ENCODE peak calls at places on chromosomes 3 and 15, in four cellular contexts. J, U, Q and M are unnamed samples. For H3K9me3, the result is how much of the 10 kb centered on the place peaks cover.

GRCh38 chr3:197748597-197749314 is 927 bp upstream of the FYTTD1 start:
- DNase-seq in U (no peak), J (peak), Q (no peak), M (no peak)

GRCh38 chr3:18987070-18987469 is 161.2 kb upstream of the KCNH8 start:
- DNase-seq in Q (no peak), J (no peak), U (no peak), M (no peak)

GRCh38 chr15:71581406-71581930 is 228.9 kb upstream of the NR2E3 start:
- DNase-seq in U (no peak), J (peak), Q (no peak), M (no peak)

GRCh38 chr3:72969766-72970165 is 26.8 kb upstream of the PPP4R2 start:
- DNase-seq in U (no peak), J (no peak), Q (no peak), M (no peak)

GRCh38 chr15:73367624-73368300 is 996 bp downstream of the HCN4 start:
- DNase-seq in U (no peak), Q (no peak), J (no peak), M (no peak)

GRCh38 chr15:90059208-90059985 is 42.9 kb downstream of the IDH2 start:
- DNase-seq in Q (no peak), U (no peak), J (peak), M (no peak)

GRCh38 chr15:75727031-75727531 is 14.4 kb upstream of the CSPG4 start:
- DNase-seq in Q (no peak), J (no peak), U (no peak), M (no peak)

GRCh38 chr3:139427283-139428060 is 38.0 kb upstream of the COPB2 start:
- DNase-seq in U (peak), Q (peak), J (peak), M (no peak)

GRCh38 chr15:53837263-53837662 is 77.8 kb upstream of the WDR72 start:
- DNase-seq in Q (no peak), J (no peak), U (no peak), M (no peak)

GRCh38 chr3:164049836-164050235 is 1028.5 kb downstream of the SI start:
- DNase-seq in Q (no peak), J (no peak), U (no peak), M (no peak)

GRCh38 chr3:49650177-49650576 is 24.0 kb upstream of the APEH start:
- DNase-seq in U (no peak), Q (no peak), J (no peak), M (no peak)

GRCh38 chr15:38781196-38781595 is 216.6 kb upstream of the RASGRP1 start:
- DNase-seq in Q (no peak), J (no peak), U (no peak), M (no peak)

DNA sequence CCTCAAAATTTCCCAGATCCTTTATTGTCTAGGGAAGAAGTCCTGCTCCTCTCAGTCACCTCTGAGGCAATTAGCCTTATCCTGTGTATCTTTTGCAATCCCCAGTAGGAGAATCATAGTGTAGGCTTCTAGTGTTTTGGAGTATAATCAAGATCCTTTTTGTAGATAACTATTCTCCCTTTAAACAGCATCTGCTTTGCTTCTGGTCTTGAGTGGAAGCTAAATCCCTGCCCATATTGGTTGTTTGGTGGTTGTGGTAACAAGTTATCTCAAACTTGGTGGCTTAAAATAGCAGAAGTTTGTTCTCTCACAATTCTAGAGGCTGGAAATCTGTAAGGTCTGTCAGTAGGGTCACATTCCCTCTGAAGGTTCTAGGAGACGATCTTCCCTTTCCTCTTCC is 217.5 kb upstream of the RASGRP1 start:
- DNase-seq in J (no peak), Q (no peak), U (no peak), M (no peak)
- H3K4me3 ChIP-seq in J (no peak), Q (no peak), U (no peak), M (no peak)

GRCh38 chr15:97143847-97144711 is 813.6 kb downstream of the NR2F2 start:
- DNase-seq in U (no peak), J (no peak), Q (no peak), M (no peak)

GRCh38 chr15:97141360-97141759 is 810.9 kb downstream of the NR2F2 start:
- DNase-seq in Q (no peak), J (no peak), U (no peak), M (no peak)

GRCh38 chr15:97140216-97140615 is 809.7 kb downstream of the NR2F2 start:
- DNase-seq in U (peak), J (no peak), Q (no peak), M (no peak)
- H3K9me3 ChIP-seq in U (under half), J (under half), Q (under half), M (under half)

DNA sequence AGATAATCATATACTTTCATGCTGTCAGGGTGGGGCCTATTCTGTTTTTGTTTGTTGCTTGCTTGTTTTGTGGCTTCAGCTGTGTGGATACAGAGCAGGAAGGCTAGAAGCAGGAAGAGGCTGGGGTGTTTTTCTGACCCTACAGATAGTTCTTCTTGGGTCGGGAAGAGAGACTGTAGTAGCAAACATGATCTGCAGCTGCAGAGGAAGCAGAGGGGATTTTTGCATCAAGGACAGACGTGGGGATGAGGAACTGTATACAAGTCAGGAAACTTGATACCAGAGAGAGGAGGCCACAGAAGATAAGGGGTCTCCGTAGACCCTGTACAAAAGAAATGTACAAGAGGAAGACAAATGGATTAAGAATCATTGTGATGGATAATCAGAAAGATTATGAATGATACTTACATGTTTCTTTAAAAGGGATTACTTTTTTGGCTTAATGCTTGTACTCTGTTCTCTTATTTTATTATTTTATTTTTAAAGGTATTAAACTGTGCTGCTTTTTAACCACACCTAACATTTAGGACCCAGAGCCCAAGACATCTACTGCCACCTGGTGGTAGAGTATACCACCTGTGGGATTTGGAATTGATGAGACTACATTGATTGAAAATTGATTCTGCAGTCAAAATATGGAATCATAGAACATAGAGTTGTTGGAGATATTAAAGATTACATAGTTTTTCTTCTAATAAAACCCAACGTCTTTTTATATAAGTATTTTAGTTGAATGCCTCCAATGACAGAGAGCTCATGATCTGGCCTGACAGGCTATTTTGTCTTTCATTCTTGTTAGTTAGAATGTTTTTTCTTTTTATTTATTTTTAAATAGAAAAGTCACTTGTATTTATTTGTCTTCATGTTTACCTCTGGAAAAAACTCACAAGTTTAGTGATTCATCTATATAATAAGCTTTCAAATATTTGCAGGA is 87.3 kb upstream of the ROPN1 start:
- DNase-seq in J (peak), U (peak), Q (peak), M (no peak)
- H3K4me3 ChIP-seq in J (no peak), U (no peak), Q (no peak), M (no peak)

GRCh38 chr3:177290633-177291032 is 93.4 kb upstream of the TBL1XR1 start:
- DNase-seq in Q (no peak), U (no peak), J (no peak), M (no peak)

GRCh38 chr3:177295116-177295515 is 97.8 kb upstream of the TBL1XR1 start:
- DNase-seq in J (no peak), Q (no peak), U (no peak), M (peak)

GRCh38 chr3:177299250-177299649 is 102.0 kb upstream of the TBL1XR1 start:
- DNase-seq in J (no peak), U (no peak), Q (no peak), M (no peak)

DNA sequence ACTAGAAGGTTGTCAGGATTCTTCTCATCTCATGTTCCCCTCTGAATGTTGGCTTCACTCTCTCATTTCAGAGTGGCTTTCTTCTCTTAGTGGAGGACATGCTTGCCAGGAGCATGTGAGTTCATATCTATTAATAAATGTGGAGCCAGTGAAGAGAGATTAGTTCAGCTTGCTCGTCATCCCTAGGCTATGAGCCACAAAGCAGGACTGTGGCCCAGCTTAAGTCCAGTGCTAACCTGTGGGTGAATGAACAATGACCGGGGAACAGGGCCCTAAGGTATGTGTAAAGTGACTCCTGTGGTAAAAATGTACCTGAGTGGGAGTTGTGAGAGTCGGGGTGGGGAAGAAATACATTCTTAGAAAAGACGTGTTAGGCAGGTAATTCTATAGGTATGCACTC is 96.9 kb upstream of the TBL1XR1 start:
- DNase-seq in U (no peak), Q (no peak), J (peak), M (no peak)
- H3K9me3 ChIP-seq in U (under half), Q (under half), J (under half), M (under half)

DNA sequence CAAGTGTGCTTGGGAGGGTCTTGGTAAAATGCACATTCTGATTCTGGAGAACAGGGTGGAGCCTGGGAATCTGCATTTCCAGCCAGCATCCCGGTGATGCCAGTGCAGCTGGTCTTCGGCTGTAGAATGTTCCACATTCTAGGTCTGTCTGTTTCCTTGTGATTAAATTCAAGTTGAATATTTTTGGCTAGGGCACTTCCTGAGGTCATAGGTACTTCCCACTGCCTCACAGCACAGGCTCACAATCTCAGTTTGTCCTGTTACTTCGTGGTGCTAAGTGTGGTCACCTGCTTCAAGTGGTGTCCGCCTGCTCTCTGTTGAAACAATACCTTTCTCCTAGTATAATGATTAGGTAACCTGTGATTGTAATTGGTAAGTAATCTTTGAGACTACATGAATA is 40.1 kb downstream of the FLNB start:
- DNase-seq in Q (peak), J (no peak), U (no peak), M (no peak)
- H3K4me3 ChIP-seq in Q (peak), J (no peak), U (no peak), M (no peak)

DNA sequence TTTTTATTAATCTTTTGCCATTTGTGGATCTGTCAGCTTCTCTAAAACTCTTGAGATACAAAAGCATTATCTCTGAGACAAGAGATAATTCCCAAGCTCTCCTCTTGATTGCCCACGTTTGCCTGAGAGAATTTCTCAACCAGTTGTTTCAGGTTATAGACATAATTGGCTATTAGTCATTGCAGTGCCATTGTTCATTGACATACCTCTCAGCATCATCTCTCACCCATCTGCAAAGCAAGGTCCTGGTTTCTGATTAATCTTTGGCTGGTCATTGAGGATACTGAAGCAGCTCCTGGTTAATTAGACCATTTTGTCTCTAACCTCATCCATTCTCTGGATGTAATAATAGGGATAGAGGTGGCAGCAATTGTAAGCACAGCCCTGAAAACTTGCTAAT is 104.2 kb downstream of the CNTN6 start:
- DNase-seq in U (peak), Q (no peak), J (no peak), M (no peak)
- H3K9me3 ChIP-seq in U (under half), Q (under half), J (under half), M (under half)